ENCODE peak calls at places on chromosomes 12 and 14, in seven cellular contexts. R is uterus, N is A549, C is lower leg skin, F is transverse colon, B is stomach, Y is heart left ventricle. W is an unnamed sample.

GRCh38 chr12:107884769-107885694 is 110.5 kb downstream of the ASCL4 start:
- DNase-seq in R (no peak), N (peak; percentile 61), C (no peak), F (peak; percentile 60), B (peak; percentile 67), Y (peak; percentile 20), W (peak; percentile 62)

GRCh38 chr12:53170876-53171724 is 9.4 kb upstream of the ZNF740 start:
- DNase-seq in R (peak; percentile 9), N (no peak), C (peak; percentile 65), F (no peak), B (peak; percentile 9), Y (no peak), W (no peak)

GRCh38 chr14:85701763-85702162 is 171.8 kb downstream of the FLRT2 start:
- DNase-seq in R (no peak), N (no peak), C (no peak), F (no peak), B (no peak), Y (no peak), W (no peak)

GRCh38 chr12:132423251-132424117 is 66.5 kb upstream of the FBRSL1 start:
- DNase-seq in R (no peak), N (peak; percentile 57), C (no peak), F (no peak), B (no peak), Y (no peak), W (no peak)

GRCh38 chr12:121514184-121514742 is 66.6 kb downstream of the KDM2B start:
- DNase-seq in R (no peak), N (no peak), C (no peak), F (no peak), B (no peak), Y (no peak), W (no peak)

GRCh38 chr12:23006413-23006812 is 381.4 kb downstream of the ETNK1 start:
- DNase-seq in R (no peak), N (no peak), C (no peak), F (no peak), B (no peak), Y (peak; percentile 44), W (no peak)

GRCh38 chr12:103933237-103933636 is 3.0 kb downstream of the HSP90B1 start:
- DNase-seq in R (no peak), N (no peak), C (no peak), F (no peak), B (no peak), Y (no peak), W (no peak)

GRCh38 chr14:104586832-104587620 is 7.5 kb downstream of the C14orf180 start:
- DNase-seq in R (no peak), N (no peak), C (no peak), F (no peak), B (peak; percentile 80), Y (peak; percentile 80), W (peak; percentile 30)

GRCh38 chr14:69048456-69048855 is 69.4 kb upstream of the ACTN1 start:
- DNase-seq in R (no peak), N (no peak), C (no peak), F (peak; percentile 52), B (peak; percentile 72), Y (no peak), W (peak; percentile 76)

GRCh38 chr12:99704458-99704857 is 56.9 kb downstream of the GARIN6 start:
- DNase-seq in R (no peak), N (no peak), C (no peak), F (no peak), B (no peak), Y (no peak), W (no peak)

GRCh38 chr12:84764006-84764405 is 148.6 kb downstream of the SLC6A15 start:
- DNase-seq in R (no peak), N (no peak), C (no peak), F (no peak), B (no peak), Y (no peak), W (no peak)

GRCh38 chr14:103839569-103839968 is 7.8 kb downstream of the PPP1R13B start:
- DNase-seq in R (no peak), N (no peak), C (no peak), F (no peak), B (no peak), Y (no peak), W (no peak)

GRCh38 chr14:50396636-50397460 is at the start of gene CDKL1:
- DNase-seq in R (peak; percentile 66), N (peak; percentile 69), C (peak; percentile 89), F (peak; percentile 78), B (peak; percentile 79), Y (peak; percentile 64), W (peak; percentile 70)

GRCh38 chr12:123073962-123074801 is 76.7 kb downstream of the PITPNM2 start:
- DNase-seq in R (no peak), N (no peak), C (no peak), F (no peak), B (no peak), Y (no peak), W (no peak)

GRCh38 chr12:93135286-93136239 is 206.5 kb upstream of the EEA1 start:
- DNase-seq in R (no peak), N (no peak), C (no peak), F (no peak), B (no peak), Y (no peak), W (no peak)

GRCh38 chr14:65961004-65961403 is 525.2 kb upstream of the CCDC196 start:
- DNase-seq in R (peak; percentile 26), N (peak; percentile 54), C (peak; percentile 56), F (peak; percentile 68), B (peak; percentile 44), Y (no peak), W (peak; percentile 62)

GRCh38 chr12:117031843-117032592 is 67.2 kb downstream of the TESC start:
- DNase-seq in R (peak; percentile 5), N (no peak), C (peak; percentile 52), F (no peak), B (peak; percentile 29), Y (no peak), W (no peak)

GRCh38 chr12:22543246-22544037 is 900 bp downstream of the C2CD5 start:
- DNase-seq in R (peak; percentile 47), N (peak; percentile 50), C (peak; percentile 88), F (peak; percentile 82), B (peak; percentile 58), Y (peak; percentile 44), W (peak; percentile 48)

GRCh38 chr12:39012870-39013269 is 107.5 kb upstream of the CPNE8 start:
- DNase-seq in R (no peak), N (no peak), C (no peak), F (no peak), B (no peak), Y (no peak), W (no peak)

GRCh38 chr14:91934554-91935285 is 12.8 kb downstream of the FBLN5 start:
- DNase-seq in R (no peak), N (no peak), C (no peak), F (no peak), B (no peak), Y (peak; percentile 47), W (no peak)

GRCh38 chr12:75480469-75480949 is at the start of gene GLIPR1:
- DNase-seq in R (peak; percentile 84), N (peak; percentile 86), C (peak; percentile 89), F (peak; percentile 68), B (peak; percentile 57), Y (peak; percentile 48), W (peak; percentile 64)

GRCh38 chr14:75566752-75567151 is 11.7 kb upstream of the FLVCR2 start:
- DNase-seq in R (no peak), N (no peak), C (no peak), F (no peak), B (no peak), Y (no peak), W (no peak)

GRCh38 chr12:58922849-58923248 is 2.5 kb upstream of the LRIG3 start:
- DNase-seq in R (no peak), N (peak; percentile 15), C (no peak), F (no peak), B (no peak), Y (no peak), W (no peak)

DNA sequence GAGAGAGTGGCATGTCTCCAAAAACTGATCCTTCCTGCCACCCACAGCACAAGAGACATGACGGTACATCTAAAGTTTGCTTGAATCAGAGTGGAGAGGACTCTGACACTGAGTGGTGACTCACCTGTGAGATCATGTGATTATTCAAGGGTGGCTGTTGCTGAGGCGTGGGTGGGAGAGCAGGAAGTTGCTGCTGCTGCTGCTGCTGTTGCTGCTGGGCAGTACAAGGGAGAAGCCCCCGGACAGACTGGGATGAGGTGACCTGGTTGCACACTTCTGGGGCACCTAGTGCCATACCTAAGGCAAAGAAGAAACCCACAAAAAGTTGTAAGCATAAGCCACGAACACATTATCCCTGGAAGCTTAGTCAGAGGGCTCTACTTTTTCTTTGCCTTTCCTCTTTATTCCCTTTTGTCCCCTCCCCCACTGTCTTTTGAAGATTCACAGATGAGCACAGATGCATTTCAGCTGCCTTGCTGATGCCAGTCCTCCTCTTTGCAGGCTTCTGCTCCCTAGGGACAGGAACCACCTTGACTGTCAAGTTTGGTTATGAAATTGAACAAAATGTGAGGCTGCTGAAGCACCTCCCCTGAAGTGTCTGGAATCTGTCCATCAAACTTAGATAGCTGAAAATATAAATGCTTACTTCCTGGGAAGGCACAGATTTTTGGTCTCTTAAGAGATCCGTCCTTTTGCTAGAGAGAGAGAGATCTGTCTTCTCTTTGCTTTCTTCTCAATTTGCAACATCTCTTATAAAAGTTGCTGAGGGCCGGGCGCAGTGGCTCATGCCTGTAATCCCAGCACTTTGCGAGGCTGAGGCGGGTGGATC is 29.5 kb upstream of the STAC3 start:
- DNase-seq in R (peak; percentile 50), N (peak; percentile 89), C (no peak), F (peak; percentile 73), B (peak; percentile 39), Y (no peak), W (peak; percentile 87)
- TF ChIP-seq POLR2A in R (no peak), N (peak; percentile 34), C (no peak), F (peak; percentile 56), B (no peak), Y (no peak), W (peak; percentile 43)

DNA sequence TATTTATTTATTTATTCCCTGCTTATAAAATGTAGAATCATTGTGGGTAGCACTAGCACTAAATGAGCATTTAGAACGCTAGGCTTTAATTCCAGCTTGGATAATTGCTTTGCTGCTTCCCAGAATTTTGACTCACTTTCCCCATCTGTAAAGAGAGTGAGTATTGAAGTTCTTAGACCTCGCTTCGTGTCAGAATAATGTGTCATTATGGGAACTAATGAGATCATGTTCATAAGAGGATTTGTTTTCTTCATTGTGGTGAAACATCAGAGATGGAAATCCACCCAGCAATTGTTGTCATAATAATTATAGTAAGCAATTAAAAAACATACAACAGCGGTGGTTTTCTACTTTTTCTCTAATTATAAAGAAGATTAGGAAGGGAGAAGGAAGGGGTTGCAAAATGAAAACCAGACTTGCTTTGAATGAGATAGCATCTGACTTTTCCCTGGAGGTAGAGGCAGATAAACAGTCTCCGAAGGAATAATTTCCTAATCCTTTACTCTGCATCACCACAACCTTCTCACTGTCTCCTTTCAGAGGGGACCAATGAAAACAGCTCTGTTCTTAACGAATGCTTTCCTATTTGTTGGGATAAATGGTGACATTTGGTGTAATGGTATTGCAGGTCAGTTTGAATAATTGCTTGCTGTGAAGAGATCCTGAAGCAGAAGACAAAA is 86.8 kb upstream of the ARHGAP5 start:
- DNase-seq in R (no peak), N (no peak), C (no peak), F (no peak), B (no peak), Y (no peak), W (no peak)
- TF ChIP-seq CTCF in R (no peak), N (no peak), C (no peak), F (no peak), B (no peak), Y (no peak), W (no peak)

GRCh38 chr14:99586054-99586760 is 17.8 kb downstream of the CCDC85C start:
- DNase-seq in R (no peak), N (no peak), C (no peak), F (no peak), B (no peak), Y (no peak), W (no peak)
- TF ChIP-seq POLR2A in R (no peak), N (no peak), C (no peak), F (no peak), B (no peak), Y (no peak), W (no peak)

GRCh38 chr14:73752297-73752992 is 38.3 kb upstream of the PNMA1 start:
- DNase-seq in R (peak; percentile 66), N (peak; percentile 53), C (peak; percentile 89), F (peak; percentile 81), B (peak; percentile 88), Y (peak; percentile 75), W (peak; percentile 90)
- TF ChIP-seq CTCF in R (no peak), N (peak; percentile 10), C (no peak), F (peak; percentile 28), B (no peak), Y (peak; percentile 32), W (no peak)

W was measured in adrenal gland.